ENCODE peak calls at places on chromosomes 11 and 22, in four cellular contexts. M, A, G and V are unnamed samples.

GRCh38 chr11:57406337-57406904 is 16.0 kb upstream of the PRG2 start:
- DNase-seq in M (peak; percentile 54), A (no peak), G (peak; percentile 24), V (no peak)

GRCh38 chr22:43167001-43167589 is 15.7 kb downstream of the TSPO start:
- DNase-seq in G (peak; percentile 13), A (no peak), M (no peak), V (no peak)

GRCh38 chr11:20235164-20235563 is 74.9 kb upstream of the DBX1 start:
- DNase-seq in A (no peak), G (no peak), M (no peak), V (no peak)

GRCh38 chr22:29831186-29831921 is 6.7 kb downstream of the ASCC2 start:
- DNase-seq in G (no peak), M (no peak), A (no peak), V (no peak)

GRCh38 chr11:1554981-1555712 is 16.9 kb downstream of the DUSP8 start:
- DNase-seq in A (no peak), M (no peak), G (no peak), V (no peak)

GRCh38 chr11:59186130-59186594 is 14.2 kb downstream of the DTX4 start:
- DNase-seq in A (no peak), G (no peak), M (peak; percentile 76), V (no peak)

GRCh38 chr11:23789938-23790371 is 706.9 kb upstream of the LUZP2 start:
- DNase-seq in M (peak; percentile 73), G (no peak), A (no peak), V (no peak)

GRCh38 chr11:120900642-120901041 is 123.3 kb upstream of the TBCEL start:
- DNase-seq in M (no peak), G (no peak), A (no peak), V (no peak)

GRCh38 chr11:105821781-105822180 is 200.3 kb downstream of the MSANTD4 start:
- DNase-seq in M (no peak), A (no peak), G (no peak), V (no peak)

GRCh38 chr11:105825141-105825540 is 196.9 kb downstream of the MSANTD4 start:
- DNase-seq in M (no peak), A (no peak), G (no peak), V (no peak)

GRCh38 chr11:105824494-105825013 is 197.5 kb downstream of the MSANTD4 start:
- DNase-seq in M (no peak), A (no peak), G (no peak), V (no peak)

GRCh38 chr11:105823495-105824033 is 198.5 kb downstream of the MSANTD4 start:
- DNase-seq in G (no peak), M (no peak), A (no peak), V (no peak)

GRCh38 chr11:105821366-105821765 is 200.7 kb downstream of the MSANTD4 start:
- DNase-seq in G (no peak), M (no peak), A (no peak), V (no peak)
- H3K4me3 ChIP-seq in G (no peak overlapping the region), M (no peak overlapping the region), A (peak overlapping the region; percentile 20), V (no peak overlapping the region)

GRCh38 chr22:37887610-37888378 is 18.3 kb upstream of the MICALL1 start:
- DNase-seq in A (no peak), G (no peak), M (peak; percentile 70), V (no peak)
- TF ChIP-seq CTCF in A (peak; percentile 56), G (peak; percentile 64), M (peak; percentile 57), V (peak; percentile 26)

DNA sequence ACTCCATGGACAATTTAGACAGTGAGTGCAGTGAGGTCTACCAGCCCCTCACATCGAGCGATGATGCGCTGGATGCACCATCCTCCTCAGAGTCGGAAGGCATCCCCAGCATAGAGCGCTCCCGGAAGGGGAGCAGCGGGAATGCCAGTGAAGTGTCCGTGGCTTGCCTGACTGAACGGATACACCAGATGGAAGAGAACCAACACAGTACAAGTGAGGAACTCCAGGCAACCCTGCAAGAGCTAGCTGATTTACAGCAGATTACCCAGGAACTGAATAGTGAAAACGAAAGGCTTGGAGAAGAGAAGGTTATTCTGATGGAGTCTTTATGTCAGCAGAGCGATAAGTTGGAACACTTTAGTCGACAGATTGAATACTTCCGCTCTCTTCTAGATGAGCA is 51.4 kb downstream of the SPECC1L start:
- DNase-seq in M (no peak), G (no peak), A (no peak), V (no peak)
- H3K36me3 ChIP-seq in M (peaks cover 22% of the 10 kb centered on the region), G (peaks cover 53% of the 10 kb centered on the region), A (peaks cover 47% of the 10 kb centered on the region), V (peaks cover 12% of the 10 kb centered on the region)

DNA sequence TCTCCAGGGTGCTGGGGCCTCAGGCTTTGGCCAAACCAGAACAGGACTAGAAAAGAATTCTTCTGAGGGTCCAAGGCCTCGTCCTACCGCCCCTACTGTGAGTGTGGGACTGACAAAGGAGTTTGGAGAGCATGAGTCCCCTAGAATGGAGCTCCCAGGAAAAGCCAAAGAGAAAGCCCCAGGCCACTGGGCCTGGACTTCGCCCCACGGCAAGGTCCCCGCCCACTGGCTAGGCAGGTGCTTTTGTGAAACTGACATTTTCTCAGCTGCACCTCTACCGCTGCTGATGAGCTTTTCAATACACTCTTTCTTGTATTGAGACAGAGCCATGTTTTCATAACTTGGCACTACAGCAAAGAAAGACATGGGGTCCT is 9.7 kb upstream of the FGF3 start:
- DNase-seq in G (no peak), M (no peak), A (no peak), V (no peak)
- H3K4me3 ChIP-seq in G (no peak overlapping the region), M (no peak overlapping the region), A (no peak overlapping the region), V (no peak overlapping the region)

GRCh38 chr11:32434387-32435151 is 770 bp downstream of the WT1 start:
- DNase-seq in M (peak; percentile 62), G (no peak), A (no peak), V (no peak)
- TF ChIP-seq CTCF in M (peak; percentile 57), G (peak; percentile 33), A (peak; percentile 33), V (no peak)